ENCODE peak calls at places on chromosomes 7 and 10, in four cellular contexts. K, W, G and S are unnamed samples.

GRCh38 chr7:14687777-14688176 is 214.8 kb downstream of the DGKB start:
- DNase-seq in K (no peak), G (no peak), W (no peak), S (no peak)

GRCh38 chr10:60134548-60134947 is 228.2 kb upstream of the CCDC6 start:
- DNase-seq in G (no peak), K (no peak), W (no peak), S (no peak)

GRCh38 chr7:32049599-32049998 is 20.6 kb downstream of the PDE1C start:
- DNase-seq in G (no peak), W (no peak), K (no peak), S (no peak)

GRCh38 chr7:157495594-157495993 is 158.8 kb downstream of the DNAJB6 start:
- DNase-seq in K (no peak), G (peak), W (no peak), S (no peak)

GRCh38 chr10:126262971-126263370 is 125.3 kb downstream of the ADAM12 start:
- DNase-seq in G (no peak), K (no peak), W (no peak), S (no peak)

GRCh38 chr10:105758209-105758998 is 1117.3 kb downstream of the SORCS3 start:
- DNase-seq in W (no peak), G (no peak), K (no peak), S (no peak)

GRCh38 chr7:107327986-107328569 is 141.8 kb upstream of the GPR22 start:
- DNase-seq in W (no peak), G (no peak), K (no peak), S (no peak)

GRCh38 chr7:38554586-38554985 is 76.6 kb downstream of the AMPH start:
- DNase-seq in G (no peak), K (no peak), W (no peak), S (no peak)

GRCh38 chr10:3782456-3783312 is 2.3 kb downstream of the KLF6 start:
- DNase-seq in W (peak), K (peak), G (no peak), S (no peak)

GRCh38 chr7:108114117-108114841 is 15.9 kb downstream of the LAMB4 start:
- DNase-seq in G (no peak), K (peak), W (peak), S (peak)

GRCh38 chr10:121394586-121394985 is 203.7 kb downstream of the FGFR2 start:
- DNase-seq in K (no peak), W (no peak), G (no peak), S (no peak)

GRCh38 chr7:44909596-44909995 is 24.3 kb upstream of the PURB start:
- DNase-seq in K (no peak), W (no peak), G (no peak), S (no peak)

GRCh38 chr7:119620769-119621168 is 652.2 kb upstream of the KCND2 start:
- DNase-seq in K (no peak), G (no peak), W (no peak), S (no peak)

GRCh38 chr7:105028004-105028403 is 14.0 kb downstream of the KMT2E start:
- DNase-seq in G (no peak), W (no peak), K (no peak), S (no peak)

GRCh38 chr7:157952050-157952667 is 615.4 kb downstream of the DNAJB6 start:
- DNase-seq in G (no peak), W (no peak), K (no peak), S (no peak)

GRCh38 chr10:119406888-119407777 is 135.4 kb downstream of the RGS10 start:
- DNase-seq in W (no peak), K (no peak), G (peak), S (no peak)

GRCh38 chr7:92768501-92769360 is 67.6 kb downstream of the CDK6 start:
- DNase-seq in G (peak), W (no peak), K (no peak), S (no peak)

GRCh38 chr7:92769361-92769633 is 67.1 kb downstream of the CDK6 start:
- DNase-seq in K (no peak), G (no peak), W (no peak), S (no peak)

GRCh38 chr7:92766461-92767003 is 69.8 kb downstream of the CDK6 start:
- DNase-seq in W (no peak), K (peak), G (no peak), S (no peak)

GRCh38 chr7:92765725-92766124 is 70.6 kb downstream of the CDK6 start:
- DNase-seq in G (no peak), W (no peak), K (no peak), S (no peak)

DNA sequence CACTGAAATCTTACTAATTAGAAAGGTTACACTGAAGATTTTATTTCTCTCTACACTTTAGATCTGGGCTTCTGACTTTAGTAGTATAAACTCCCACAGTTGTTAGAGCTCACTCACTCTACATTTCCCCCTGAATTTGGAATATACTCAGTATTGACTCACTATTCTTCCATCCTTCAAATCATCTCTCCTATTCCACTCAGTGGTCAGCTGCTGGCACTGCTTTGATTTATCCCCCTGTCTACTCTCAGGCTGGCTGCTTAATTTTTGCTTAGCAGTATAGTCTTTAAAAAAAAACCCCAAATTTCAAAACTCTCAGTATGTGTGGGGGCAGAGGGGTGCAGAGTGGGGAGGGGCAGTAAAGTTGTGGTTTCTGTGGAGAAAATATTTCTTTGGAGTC is 68.9 kb downstream of the CDK6 start:
- DNase-seq in G (no peak), K (no peak), W (no peak), S (no peak)
- TF ChIP-seq HDAC6 in G (no peak), K (no peak), W (no peak), S (no peak)

GRCh38 chr7:146176790-146177189 is 60.2 kb downstream of the CNTNAP2 start:
- DNase-seq in K (no peak), G (no peak), W (no peak), S (no peak)

GRCh38 chr7:146172112-146172511 is 55.5 kb downstream of the CNTNAP2 start:
- DNase-seq in K (no peak), W (no peak), G (no peak), S (no peak)

GRCh38 chr7:146175716-146176115 is 59.1 kb downstream of the CNTNAP2 start:
- DNase-seq in G (no peak), W (no peak), K (no peak), S (no peak)
- TF ChIP-seq SP1 in G (no peak), W (no peak), K (no peak), S (no peak)

DNA sequence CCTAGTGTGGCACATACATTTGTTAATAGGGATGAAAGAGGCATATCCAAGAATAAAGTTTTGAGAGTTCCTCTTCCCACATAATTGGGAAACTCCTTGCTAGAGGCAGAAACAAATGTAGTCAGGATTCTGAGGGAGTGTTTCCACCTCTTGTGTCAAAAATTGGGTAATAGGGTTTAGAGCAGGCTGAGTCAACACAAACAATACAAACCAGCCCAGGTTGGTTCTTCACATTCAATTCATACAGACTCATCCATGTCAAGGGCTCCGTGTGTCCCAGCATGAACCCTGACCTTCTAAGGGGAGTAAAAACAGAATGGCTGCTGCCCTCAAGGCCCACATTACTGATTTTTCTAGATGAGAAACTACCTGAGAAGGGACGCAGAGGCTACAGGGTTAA is 75.3 kb downstream of the GLI3 start:
- DNase-seq in G (no peak), W (no peak), K (no peak), S (no peak)
- TF ChIP-seq HDAC6 in G (no peak), W (no peak), K (no peak), S (no peak)

DNA sequence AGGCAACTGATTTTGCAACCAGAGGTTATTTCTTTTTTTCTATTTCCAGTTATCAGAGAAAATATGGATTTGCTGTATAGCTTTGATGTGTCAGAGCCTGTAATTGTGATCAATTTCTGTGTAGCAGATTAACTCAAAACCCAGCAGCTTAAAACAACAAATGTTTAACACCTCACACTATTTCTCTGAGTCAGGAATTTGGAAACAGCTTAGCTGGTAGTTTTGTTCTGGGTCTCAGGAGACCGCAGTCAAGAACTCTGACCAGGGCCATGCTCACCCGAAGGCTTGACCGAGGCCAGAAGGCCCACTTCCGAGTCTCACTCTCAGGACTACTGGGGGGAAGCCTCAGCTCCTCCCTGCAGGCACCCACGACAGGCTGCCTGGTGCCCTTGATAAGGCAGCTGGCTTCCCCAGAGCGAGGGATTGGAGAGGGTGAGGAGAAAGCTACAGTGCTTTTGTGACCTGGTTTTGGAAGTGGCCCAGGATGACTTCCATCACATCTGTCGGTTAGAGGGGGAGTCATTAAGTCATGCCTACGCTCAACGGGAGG is 105.6 kb upstream of the SHH start:
- DNase-seq in W (peak), K (no peak), G (no peak), S (no peak)
- TF ChIP-seq SP1 in W (no peak), K (no peak), G (no peak), S (no peak)

DNA sequence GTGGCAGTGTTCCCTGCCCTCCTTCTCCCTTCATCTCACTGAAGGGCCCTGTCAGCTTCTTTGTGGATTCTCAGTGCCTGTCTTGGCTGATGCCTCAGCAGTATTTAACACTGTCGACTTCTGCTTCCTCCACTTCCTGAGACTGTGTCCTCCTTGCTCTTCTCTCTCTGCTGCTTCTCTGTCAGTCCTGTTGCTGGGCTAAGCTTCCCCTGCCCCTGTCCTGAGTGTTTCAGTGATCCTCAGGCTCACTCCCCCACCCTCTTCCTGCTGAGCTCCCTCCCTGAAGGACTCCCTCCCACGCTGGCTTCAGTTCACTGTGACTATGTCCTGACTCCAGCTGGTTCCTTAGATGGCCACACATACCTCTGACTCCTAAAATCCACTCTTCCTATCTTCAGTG is 64.9 kb downstream of the CREM start:
- DNase-seq in K (no peak), G (no peak), W (peak), S (no peak)
- TF ChIP-seq HDAC6 in K (no peak), G (no peak), W (no peak), S (no peak)

GRCh38 chr10:53918755-53919154 is 882.3 kb downstream of the PCDH15 start:
- DNase-seq in W (no peak), K (no peak), G (no peak), S (no peak)
- TF ChIP-seq SP1 in W (no peak), K (no peak), G (no peak), S (no peak)

GRCh38 chr10:101818958-101819633 is 852 bp upstream of the OGA start:
- DNase-seq in K (peak), G (no peak), W (peak), S (no peak)
- TF ChIP-seq HDAC6 in K (no peak), G (no peak), W (no peak), S (no peak)